ENCODE peak calls at places on chromosomes 7 and 10, in four cellular contexts. E is WTC11, T is SK-N-SH, A is K562. R is an unnamed sample.

GRCh38 chr10:22682237-22683192 is 31.9 kb downstream of the PIP4K2A start:
- DNase-seq in E (no peak), T (no peak), A (peak), R (peak)

GRCh38 chr7:4257390-4258111 is 424.5 kb upstream of the FOXK1 start:
- DNase-seq in E (no peak), T (no peak), A (no peak), R (no peak)

GRCh38 chr7:24721378-24722030 is 35.8 kb downstream of the GSDME start:
- DNase-seq in E (no peak), T (no peak), A (no peak), R (no peak)

GRCh38 chr7:113797420-113797995 is 121.3 kb downstream of the PPP1R3A start:
- DNase-seq in E (no peak), T (no peak), A (no peak), R (no peak)

GRCh38 chr10:89262331-89263020 is 10.9 kb upstream of the LIPA start:
- DNase-seq in E (no peak), T (no peak), A (no peak), R (no peak)

GRCh38 chr7:27295236-27295635 is 52.6 kb downstream of the EVX1 start:
- DNase-seq in E (no peak), T (no peak), A (no peak), R (no peak)

GRCh38 chr10:28939352-28940157 is 262.2 kb downstream of the BAMBI start:
- DNase-seq in E (peak), T (no peak), A (peak), R (peak)

GRCh38 chr7:5780801-5781496 is 514 bp downstream of the RNF216 start:
- DNase-seq in E (peak), T (peak), A (peak), R (no peak)

GRCh38 chr10:4941540-4942330 is 21.5 kb upstream of the AKR1C1 start:
- DNase-seq in E (no peak), T (no peak), A (peak), R (peak)

GRCh38 chr7:55020481-55020871 is 1.7 kb downstream of the EGFR start:
- DNase-seq in E (no peak), T (no peak), A (no peak), R (no peak)

GRCh38 chr10:116888380-116889055 is 39.2 kb downstream of the ENO4 start:
- DNase-seq in E (peak), T (no peak), A (no peak), R (peak)

GRCh38 chr7:157548691-157549265 is 212.0 kb downstream of the DNAJB6 start:
- DNase-seq in E (no peak), T (no peak), A (no peak), R (no peak)

GRCh38 chr10:22427101-22427500 is 81.8 kb downstream of the SPAG6 start:
- DNase-seq in E (no peak), T (no peak), A (peak), R (no peak)

GRCh38 chr10:98852686-98853085 is 383.0 kb downstream of the HPSE2 start:
- DNase-seq in E (no peak), T (no peak), A (no peak), R (no peak)

GRCh38 chr10:14423111-14423744 is 92.5 kb upstream of the FRMD4A start:
- DNase-seq in E (no peak), T (no peak), A (no peak), R (no peak)

GRCh38 chr10:72794260-72794659 is 99.3 kb upstream of the OIT3 start:
- DNase-seq in E (no peak), T (no peak), A (peak), R (no peak)

GRCh38 chr10:131517781-131518180 is 206.3 kb upstream of the TCERG1L start:
- DNase-seq in E (no peak), T (no peak), A (no peak), R (no peak)

GRCh38 chr7:74587435-74588126 is 69.9 kb upstream of the GTF2I start:
- DNase-seq in E (peak), T (peak), A (peak), R (no peak)

GRCh38 chr7:12091164-12091563 is 119.9 kb upstream of the TMEM106B start:
- DNase-seq in E (no peak), T (peak), A (no peak), R (no peak)

GRCh38 chr10:94010116-94010515 is 16.4 kb downstream of the PLCE1 start:
- DNase-seq in E (no peak), T (no peak), A (no peak), R (no peak)

GRCh38 chr10:5887029-5887428 is 2.7 kb downstream of the ANKRD16 start:
- DNase-seq in E (no peak), T (no peak), A (no peak), R (no peak)

GRCh38 chr10:130193033-130193432 is 56.8 kb downstream of the GLRX3 start:
- DNase-seq in E (no peak), T (no peak), A (no peak), R (no peak)

GRCh38 chr7:158950914-158951635 is 94.7 kb downstream of the DYNC2I1 start:
- DNase-seq in E (no peak), T (no peak), A (no peak), R (no peak)

GRCh38 chr7:83793558-83793957 is 144.6 kb upstream of the SEMA3E start:
- DNase-seq in E (no peak), T (no peak), A (no peak), R (no peak)

GRCh38 chr7:101198476-101198875 is 2.4 kb downstream of the MOGAT3 start:
- DNase-seq in E (no peak), T (no peak), A (no peak), R (no peak)

GRCh38 chr10:94043431-94043990 is 49.8 kb downstream of the PLCE1 start:
- DNase-seq in E (no peak), T (no peak), A (no peak), R (no peak)

GRCh38 chr7:100580466-100581283 is 5.3 kb downstream of the LRCH4 start:
- DNase-seq in E (no peak), T (no peak), A (no peak), R (no peak)

GRCh38 chr10:78927257-78927995 is 141.3 kb upstream of the ZMIZ1 start:
- DNase-seq in E (no peak), T (no peak), A (no peak), R (no peak)

GRCh38 chr10:133277277-133277992 is 767 bp upstream of the ADAM8 start:
- DNase-seq in E (no peak), T (no peak), A (no peak), R (no peak)

GRCh38 chr7:137606061-137606674 is 240.6 kb downstream of the DGKI start:
- DNase-seq in E (no peak), T (no peak), A (peak), R (peak)

GRCh38 chr7:141213226-141213625 is 139.4 kb downstream of the TMEM178B start:
- DNase-seq in E (no peak), T (no peak), A (no peak), R (no peak)

GRCh38 chr7:40469481-40469880 is 334.7 kb downstream of the SUGCT start:
- DNase-seq in E (no peak), T (no peak), A (no peak), R (no peak)

GRCh38 chr7:40470111-40470736 is 335.4 kb downstream of the SUGCT start:
- DNase-seq in E (no peak), T (no peak), A (no peak), R (peak)

GRCh38 chr7:40471891-40472290 is 337.1 kb downstream of the SUGCT start:
- DNase-seq in E (no peak), T (no peak), A (no peak), R (no peak)

GRCh38 chr7:40474790-40475680 is 340.2 kb downstream of the SUGCT start:
- DNase-seq in E (no peak), T (no peak), A (no peak), R (no peak)

GRCh38 chr7:40470817-40471216 is 336.0 kb downstream of the SUGCT start:
- DNase-seq in E (no peak), T (no peak), A (no peak), R (no peak)
- TF ChIP-seq FOXJ3 in E (no peak), T (no peak), A (no peak), R (no peak)

DNA sequence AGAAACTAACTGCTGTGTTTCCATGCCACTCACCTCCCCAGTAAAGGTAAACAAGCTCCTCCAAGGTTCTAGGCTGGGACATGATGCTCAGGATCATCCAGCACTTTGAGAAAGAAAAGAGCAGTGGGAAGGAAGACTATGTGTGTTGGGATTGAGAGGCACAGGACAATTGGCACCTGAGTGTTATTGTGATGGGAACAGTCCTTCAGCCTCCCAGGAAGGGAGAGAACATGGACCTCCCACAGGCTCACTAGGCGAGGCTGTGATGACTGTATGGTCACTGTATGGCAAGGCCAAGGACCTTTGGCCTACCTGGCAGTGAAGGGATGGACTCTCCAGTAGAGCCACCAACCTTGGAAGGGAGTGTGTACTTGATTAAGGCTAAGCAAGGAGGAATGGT is 123.2 kb upstream of the UNC5B start:
- DNase-seq in E (no peak), T (no peak), A (peak), R (no peak)
- TF ChIP-seq FOXJ3 in E (no peak), T (no peak), A (no peak), R (no peak)

DNA sequence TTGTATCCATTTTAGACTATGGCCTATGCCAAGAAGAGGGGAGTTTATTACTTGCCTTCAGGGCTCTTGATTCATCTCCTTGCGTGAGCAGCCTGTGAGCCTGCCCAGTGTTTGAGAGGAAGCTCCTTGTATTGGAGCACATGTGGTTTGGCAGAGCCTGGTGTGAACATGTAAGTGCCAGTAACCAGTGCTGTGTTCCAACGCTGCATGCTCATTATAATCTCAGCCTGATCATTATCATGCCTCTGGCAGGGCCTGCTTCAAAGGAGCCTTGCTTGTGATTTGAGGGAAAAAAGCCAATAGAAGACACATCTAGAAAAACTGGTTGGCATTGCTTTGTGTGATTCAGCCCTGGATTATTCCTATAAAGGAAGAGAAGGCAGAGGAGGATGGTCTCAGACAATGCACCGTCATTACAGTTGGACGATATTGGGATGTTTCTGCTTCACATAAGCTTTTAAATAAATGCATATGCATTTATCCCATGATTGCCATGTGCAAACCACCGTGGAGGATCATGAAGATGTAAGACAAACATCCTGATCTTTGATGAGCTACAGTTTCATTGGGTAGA is 203.4 kb upstream of the AHR start:
- DNase-seq in E (no peak), T (no peak), A (no peak), R (no peak)
- TF ChIP-seq FOXJ3 in E (no peak), T (no peak), A (no peak), R (no peak)

GRCh38 chr7:93245525-93246432 is 13.6 kb downstream of the VPS50 start:
- DNase-seq in E (no peak), T (peak), A (no peak), R (peak)

DNA sequence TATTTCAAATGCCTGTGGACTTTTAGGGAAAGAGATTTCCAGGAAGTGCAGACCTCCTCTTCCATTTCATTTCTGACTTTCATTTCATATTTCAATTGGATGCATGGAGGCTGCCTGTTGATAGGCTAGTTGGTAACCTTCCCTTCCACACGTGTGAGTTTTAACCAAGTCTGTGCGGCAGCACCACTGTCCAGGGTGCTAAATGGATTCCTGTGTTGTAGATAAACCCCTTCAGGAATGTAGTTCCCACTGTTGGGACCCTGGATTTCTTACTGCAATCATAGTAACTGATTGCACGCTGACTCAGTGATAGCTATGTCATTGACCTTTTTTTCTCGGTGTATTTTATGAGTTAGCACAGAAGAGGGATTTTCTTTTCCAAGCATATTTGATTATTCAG is 17.6 kb downstream of the VPS50 start:
- DNase-seq in E (peak), T (no peak), A (no peak), R (no peak)
- TF ChIP-seq FOXJ3 in E (no peak), T (no peak), A (no peak), R (no peak)

GRCh38 chr10:27759483-27760281 is 14.1 kb upstream of the MKX start:
- DNase-seq in E (no peak), T (no peak), A (no peak), R (no peak)
- TF ChIP-seq FOXJ3 in E (no peak), T (no peak), A (no peak), R (no peak)

GRCh38 chr7:133217805-133218204 is 35.1 kb upstream of the EXOC4 start:
- DNase-seq in E (no peak), T (no peak), A (no peak), R (no peak)
- TF ChIP-seq FOXJ3 in E (no peak), T (no peak), A (no peak), R (no peak)

GRCh38 chr10:100670828-100671479 is 74.4 kb upstream of the PAX2 start:
- DNase-seq in E (peak), T (peak), A (peak), R (no peak)
- TF ChIP-seq FOXJ3 in E (no peak), T (no peak), A (no peak), R (no peak)

GRCh38 chr10:124010024-124010423 is 83.4 kb downstream of the CHST15 start:
- DNase-seq in E (no peak), T (no peak), A (no peak), R (no peak)
- TF ChIP-seq FOXJ3 in E (no peak), T (no peak), A (no peak), R (no peak)

GRCh38 chr7:117907058-117907633 is 33.9 kb upstream of the CTTNBP2 start:
- DNase-seq in E (no peak), T (no peak), A (no peak), R (no peak)
- TF ChIP-seq FOXJ3 in E (no peak), T (no peak), A (no peak), R (no peak)

R was measured in HepG2.